ENCODE peak calls at places on chromosomes 7 and 10, in eight cellular contexts. One of them, this sample, is unnamed.

GRCh38 chr7:46568420-46569116 is 647.5 kb upstream of the IGFBP3 start:
- DNase-seq in HFF-Myc: no peak
- DNase-seq in activated naive CD8-positive, alpha-beta T cell treated with anti-CD3 and anti-CD28 coated beads, Interleukin-2, amount 50 U/mL, for 24 hours: no peak
- DNase-seq in H4: peak; percentile 71
- DNase-seq in frontal cortex: no peak
- DNase-seq in epithelial cell of esophagus: peak; percentile 72
- DNase-seq in EH: peak; percentile 77
- DNase-seq in left ventricle myocardium inferior: no peak
- DNase-seq in this sample: no peak

GRCh38 chr7:100166317-100166940 is 2.0 kb downstream of the GAL3ST4 start:
- DNase-seq in HFF-Myc: no peak
- DNase-seq in activated naive CD8-positive, alpha-beta T cell treated with anti-CD3 and anti-CD28 coated beads, Interleukin-2, amount 50 U/mL, for 24 hours: no peak
- DNase-seq in H4: no peak
- DNase-seq in frontal cortex: no peak
- DNase-seq in epithelial cell of esophagus: no peak
- DNase-seq in EH: no peak
- DNase-seq in left ventricle myocardium inferior: no peak
- DNase-seq in this sample: no peak

GRCh38 chr10:114413398-114413797 is 9.1 kb upstream of the AFAP1L2 start:
- DNase-seq in HFF-Myc: no peak
- DNase-seq in activated naive CD8-positive, alpha-beta T cell treated with anti-CD3 and anti-CD28 coated beads, Interleukin-2, amount 50 U/mL, for 24 hours: no peak
- DNase-seq in H4: peak; percentile 77
- DNase-seq in frontal cortex: no peak
- DNase-seq in epithelial cell of esophagus: peak; percentile 90
- DNase-seq in EH: no peak
- DNase-seq in left ventricle myocardium inferior: peak; percentile 54
- DNase-seq in this sample: no peak

GRCh38 chr7:41821521-41822213 is 118.8 kb upstream of the INHBA start:
- DNase-seq in HFF-Myc: no peak
- DNase-seq in activated naive CD8-positive, alpha-beta T cell treated with anti-CD3 and anti-CD28 coated beads, Interleukin-2, amount 50 U/mL, for 24 hours: no peak
- DNase-seq in H4: no peak
- DNase-seq in frontal cortex: no peak
- DNase-seq in epithelial cell of esophagus: no peak
- DNase-seq in EH: no peak
- DNase-seq in left ventricle myocardium inferior: no peak
- DNase-seq in this sample: no peak

GRCh38 chr7:100021297-100021696 is 5.9 kb downstream of the ZKSCAN1 start:
- DNase-seq in HFF-Myc: no peak
- DNase-seq in activated naive CD8-positive, alpha-beta T cell treated with anti-CD3 and anti-CD28 coated beads, Interleukin-2, amount 50 U/mL, for 24 hours: no peak
- DNase-seq in H4: no peak
- DNase-seq in frontal cortex: no peak
- DNase-seq in epithelial cell of esophagus: no peak
- DNase-seq in EH: no peak
- DNase-seq in left ventricle myocardium inferior: no peak
- DNase-seq in this sample: no peak

GRCh38 chr10:13633689-13634088 is 46.9 kb downstream of the PRPF18 start:
- DNase-seq in HFF-Myc: peak; percentile 22
- DNase-seq in activated naive CD8-positive, alpha-beta T cell treated with anti-CD3 and anti-CD28 coated beads, Interleukin-2, amount 50 U/mL, for 24 hours: no peak
- DNase-seq in H4: no peak
- DNase-seq in frontal cortex: peak; percentile 51
- DNase-seq in epithelial cell of esophagus: no peak
- DNase-seq in EH: peak; percentile 26
- DNase-seq in left ventricle myocardium inferior: peak; percentile 78
- DNase-seq in this sample: peak; percentile 17

GRCh38 chr10:97538401-97538800 is 34.2 kb upstream of the ANKRD2 start:
- DNase-seq in HFF-Myc: no peak
- DNase-seq in activated naive CD8-positive, alpha-beta T cell treated with anti-CD3 and anti-CD28 coated beads, Interleukin-2, amount 50 U/mL, for 24 hours: no peak
- DNase-seq in H4: no peak
- DNase-seq in frontal cortex: no peak
- DNase-seq in epithelial cell of esophagus: peak; percentile 54
- DNase-seq in EH: peak; percentile 63
- DNase-seq in left ventricle myocardium inferior: no peak
- DNase-seq in this sample: no peak

GRCh38 chr7:47973739-47974138 is 5.7 kb downstream of the HUS1 start:
- DNase-seq in HFF-Myc: no peak
- DNase-seq in activated naive CD8-positive, alpha-beta T cell treated with anti-CD3 and anti-CD28 coated beads, Interleukin-2, amount 50 U/mL, for 24 hours: no peak
- DNase-seq in H4: no peak
- DNase-seq in frontal cortex: no peak
- DNase-seq in epithelial cell of esophagus: no peak
- DNase-seq in EH: no peak
- DNase-seq in left ventricle myocardium inferior: no peak
- DNase-seq in this sample: no peak

GRCh38 chr10:100996678-100997363 is 2.8 kb upstream of the LZTS2 start:
- DNase-seq in HFF-Myc: no peak
- DNase-seq in activated naive CD8-positive, alpha-beta T cell treated with anti-CD3 and anti-CD28 coated beads, Interleukin-2, amount 50 U/mL, for 24 hours: peak; percentile 55
- DNase-seq in H4: no peak
- DNase-seq in frontal cortex: no peak
- DNase-seq in epithelial cell of esophagus: peak; percentile 42
- DNase-seq in EH: peak; percentile 23
- DNase-seq in left ventricle myocardium inferior: no peak
- DNase-seq in this sample: peak; percentile 86

GRCh38 chr7:131250331-131250730 is 77.3 kb upstream of the MKLN1 start:
- DNase-seq in HFF-Myc: no peak
- DNase-seq in activated naive CD8-positive, alpha-beta T cell treated with anti-CD3 and anti-CD28 coated beads, Interleukin-2, amount 50 U/mL, for 24 hours: no peak
- DNase-seq in H4: no peak
- DNase-seq in frontal cortex: no peak
- DNase-seq in epithelial cell of esophagus: no peak
- DNase-seq in EH: no peak
- DNase-seq in left ventricle myocardium inferior: no peak
- DNase-seq in this sample: peak; percentile 33

GRCh38 chr10:73648975-73649829 is 6.6 kb downstream of the SYNPO2L start:
- DNase-seq in HFF-Myc: no peak
- DNase-seq in activated naive CD8-positive, alpha-beta T cell treated with anti-CD3 and anti-CD28 coated beads, Interleukin-2, amount 50 U/mL, for 24 hours: no peak
- DNase-seq in H4: no peak
- DNase-seq in frontal cortex: no peak
- DNase-seq in epithelial cell of esophagus: peak; percentile 55
- DNase-seq in EH: peak; percentile 70
- DNase-seq in left ventricle myocardium inferior: no peak
- DNase-seq in this sample: peak; percentile 17

GRCh38 chr10:131201741-131202515 is 109.6 kb downstream of the TCERG1L start:
- DNase-seq in HFF-Myc: no peak
- DNase-seq in activated naive CD8-positive, alpha-beta T cell treated with anti-CD3 and anti-CD28 coated beads, Interleukin-2, amount 50 U/mL, for 24 hours: no peak
- DNase-seq in H4: no peak
- DNase-seq in frontal cortex: no peak
- DNase-seq in epithelial cell of esophagus: no peak
- DNase-seq in EH: no peak
- DNase-seq in left ventricle myocardium inferior: no peak
- DNase-seq in this sample: no peak

GRCh38 chr10:48742891-48743845 is 58.5 kb downstream of the WDFY4 start:
- DNase-seq in HFF-Myc: no peak
- DNase-seq in activated naive CD8-positive, alpha-beta T cell treated with anti-CD3 and anti-CD28 coated beads, Interleukin-2, amount 50 U/mL, for 24 hours: no peak
- DNase-seq in H4: no peak
- DNase-seq in frontal cortex: no peak
- DNase-seq in epithelial cell of esophagus: no peak
- DNase-seq in EH: no peak
- DNase-seq in left ventricle myocardium inferior: no peak
- DNase-seq in this sample: no peak

GRCh38 chr7:117077658-117078057 is 124.4 kb downstream of the ST7 start:
- DNase-seq in HFF-Myc: no peak
- DNase-seq in activated naive CD8-positive, alpha-beta T cell treated with anti-CD3 and anti-CD28 coated beads, Interleukin-2, amount 50 U/mL, for 24 hours: no peak
- DNase-seq in H4: no peak
- DNase-seq in frontal cortex: no peak
- DNase-seq in epithelial cell of esophagus: no peak
- DNase-seq in EH: no peak
- DNase-seq in left ventricle myocardium inferior: no peak
- DNase-seq in this sample: no peak

GRCh38 chr10:30967654-30968421 is 63.8 kb downstream of the ZNF438 start:
- DNase-seq in HFF-Myc: no peak
- DNase-seq in activated naive CD8-positive, alpha-beta T cell treated with anti-CD3 and anti-CD28 coated beads, Interleukin-2, amount 50 U/mL, for 24 hours: no peak
- DNase-seq in H4: no peak
- DNase-seq in frontal cortex: no peak
- DNase-seq in epithelial cell of esophagus: no peak
- DNase-seq in EH: peak; percentile 17
- DNase-seq in left ventricle myocardium inferior: no peak
- DNase-seq in this sample: no peak

GRCh38 chr10:59830601-59831259 is 75.6 kb downstream of the CCDC6 start:
- DNase-seq in HFF-Myc: peak; percentile 20
- DNase-seq in activated naive CD8-positive, alpha-beta T cell treated with anti-CD3 and anti-CD28 coated beads, Interleukin-2, amount 50 U/mL, for 24 hours: peak; percentile 21
- DNase-seq in H4: peak; percentile 34
- DNase-seq in frontal cortex: peak; percentile 30
- DNase-seq in epithelial cell of esophagus: peak; percentile 57
- DNase-seq in EH: peak; percentile 59
- DNase-seq in left ventricle myocardium inferior: peak; percentile 26
- DNase-seq in this sample: peak; percentile 87

GRCh38 chr10:132311338-132311939 is 3.7 kb upstream of the STK32C start:
- DNase-seq in HFF-Myc: no peak
- DNase-seq in activated naive CD8-positive, alpha-beta T cell treated with anti-CD3 and anti-CD28 coated beads, Interleukin-2, amount 50 U/mL, for 24 hours: no peak
- DNase-seq in H4: peak; percentile 55
- DNase-seq in frontal cortex: no peak
- DNase-seq in epithelial cell of esophagus: no peak
- DNase-seq in EH: no peak
- DNase-seq in left ventricle myocardium inferior: no peak
- DNase-seq in this sample: peak; percentile 84

GRCh38 chr7:22696672-22697071 is 30.3 kb upstream of the IL6 start:
- DNase-seq in HFF-Myc: no peak
- DNase-seq in activated naive CD8-positive, alpha-beta T cell treated with anti-CD3 and anti-CD28 coated beads, Interleukin-2, amount 50 U/mL, for 24 hours: no peak
- DNase-seq in H4: peak; percentile 39
- DNase-seq in frontal cortex: no peak
- DNase-seq in epithelial cell of esophagus: peak; percentile 77
- DNase-seq in EH: peak; percentile 62
- DNase-seq in left ventricle myocardium inferior: no peak
- DNase-seq in this sample: no peak

GRCh38 chr7:43905954-43906326 is 456 bp downstream of the URGCP start:
- DNase-seq in HFF-Myc: no peak
- DNase-seq in activated naive CD8-positive, alpha-beta T cell treated with anti-CD3 and anti-CD28 coated beads, Interleukin-2, amount 50 U/mL, for 24 hours: peak; percentile 39
- DNase-seq in H4: no peak
- DNase-seq in frontal cortex: peak; percentile 57
- DNase-seq in epithelial cell of esophagus: peak; percentile 41
- DNase-seq in EH: peak; percentile 52
- DNase-seq in left ventricle myocardium inferior: peak; percentile 29
- DNase-seq in this sample: peak; percentile 77

GRCh38 chr10:21724695-21725371 is 190.8 kb downstream of the MLLT10 start:
- DNase-seq in HFF-Myc: peak; percentile 100
- DNase-seq in activated naive CD8-positive, alpha-beta T cell treated with anti-CD3 and anti-CD28 coated beads, Interleukin-2, amount 50 U/mL, for 24 hours: peak; percentile 19
- DNase-seq in H4: peak; percentile 95
- DNase-seq in frontal cortex: peak; percentile 65
- DNase-seq in epithelial cell of esophagus: peak; percentile 98
- DNase-seq in EH: peak; percentile 99
- DNase-seq in left ventricle myocardium inferior: peak; percentile 83
- DNase-seq in this sample: peak; percentile 52

GRCh38 chr10:3772349-3773222 is 12.4 kb downstream of the KLF6 start:
- DNase-seq in HFF-Myc: no peak
- DNase-seq in activated naive CD8-positive, alpha-beta T cell treated with anti-CD3 and anti-CD28 coated beads, Interleukin-2, amount 50 U/mL, for 24 hours: no peak
- DNase-seq in H4: no peak
- DNase-seq in frontal cortex: no peak
- DNase-seq in epithelial cell of esophagus: peak; percentile 63
- DNase-seq in EH: no peak
- DNase-seq in left ventricle myocardium inferior: no peak
- DNase-seq in this sample: no peak

This sample was measured in GM23338.